ENCODE peak calls at places on chromosome 7, in eight cellular contexts. One of them, this sample, is unnamed.

GRCh38 chr7:85719981-85720963 is 533.4 kb upstream of the SEMA3D start:
- DNase-seq in GM13976: no peak
- DNase-seq in choroid plexus epithelial cell: peak
- DNase-seq in activated CD4-positive, alpha-beta T cell treated with anti-CD3 and anti-CD28 coated beads, Interleukin-2, amount 50 U/mL, for 1 hour: no peak
- DNase-seq in stimulated activated CD4-positive, alpha-beta T cell treated with anti-CD3 and anti-CD28 coated beads, Interleukin-2, amount 100 ng/mL, for 48 hours: no peak
- DNase-seq in activated naive CD4-positive, alpha-beta T cell: no peak
- DNase-seq in GM23338: peak
- DNase-seq in cardiac septum: no peak
- DNase-seq in this sample: peak

GRCh38 chr7:134744569-134744968 is 34.9 kb upstream of the CALD1 start:
- DNase-seq in activated naive CD4-positive, alpha-beta T cell: no peak
- DNase-seq in GM23338: peak
- DNase-seq in choroid plexus epithelial cell: no peak
- DNase-seq in activated CD4-positive, alpha-beta T cell treated with anti-CD3 and anti-CD28 coated beads, Interleukin-2, amount 50 U/mL, for 1 hour: no peak
- DNase-seq in cardiac septum: no peak
- DNase-seq in stimulated activated CD4-positive, alpha-beta T cell treated with anti-CD3 and anti-CD28 coated beads, Interleukin-2, amount 100 ng/mL, for 48 hours: no peak
- DNase-seq in GM13976: no peak
- DNase-seq in this sample: no peak

GRCh38 chr7:32892521-32893224 is 1.1 kb upstream of the KBTBD2 start:
- DNase-seq in GM23338: peak
- DNase-seq in activated CD4-positive, alpha-beta T cell treated with anti-CD3 and anti-CD28 coated beads, Interleukin-2, amount 50 U/mL, for 1 hour: peak
- DNase-seq in activated naive CD4-positive, alpha-beta T cell: peak
- DNase-seq in stimulated activated CD4-positive, alpha-beta T cell treated with anti-CD3 and anti-CD28 coated beads, Interleukin-2, amount 100 ng/mL, for 48 hours: peak
- DNase-seq in cardiac septum: peak
- DNase-seq in choroid plexus epithelial cell: peak
- DNase-seq in GM13976: peak
- DNase-seq in this sample: no peak

GRCh38 chr7:25358831-25359350 is 130.6 kb upstream of the NPVF start:
- DNase-seq in cardiac septum: no peak
- DNase-seq in activated CD4-positive, alpha-beta T cell treated with anti-CD3 and anti-CD28 coated beads, Interleukin-2, amount 50 U/mL, for 1 hour: no peak
- DNase-seq in choroid plexus epithelial cell: no peak
- DNase-seq in GM13976: no peak
- DNase-seq in GM23338: no peak
- DNase-seq in activated naive CD4-positive, alpha-beta T cell: no peak
- DNase-seq in stimulated activated CD4-positive, alpha-beta T cell treated with anti-CD3 and anti-CD28 coated beads, Interleukin-2, amount 100 ng/mL, for 48 hours: no peak
- DNase-seq in this sample: no peak

GRCh38 chr7:25392571-25393338 is 164.5 kb upstream of the NPVF start:
- DNase-seq in activated CD4-positive, alpha-beta T cell treated with anti-CD3 and anti-CD28 coated beads, Interleukin-2, amount 50 U/mL, for 1 hour: no peak
- DNase-seq in GM13976: no peak
- DNase-seq in activated naive CD4-positive, alpha-beta T cell: no peak
- DNase-seq in choroid plexus epithelial cell: no peak
- DNase-seq in stimulated activated CD4-positive, alpha-beta T cell treated with anti-CD3 and anti-CD28 coated beads, Interleukin-2, amount 100 ng/mL, for 48 hours: no peak
- DNase-seq in cardiac septum: no peak
- DNase-seq in GM23338: peak
- DNase-seq in this sample: no peak

GRCh38 chr7:30674420-30674819 is 7.8 kb downstream of the CRHR2 start:
- DNase-seq in stimulated activated CD4-positive, alpha-beta T cell treated with anti-CD3 and anti-CD28 coated beads, Interleukin-2, amount 100 ng/mL, for 48 hours: no peak
- DNase-seq in activated naive CD4-positive, alpha-beta T cell: no peak
- DNase-seq in choroid plexus epithelial cell: no peak
- DNase-seq in GM23338: no peak
- DNase-seq in cardiac septum: no peak
- DNase-seq in GM13976: no peak
- DNase-seq in activated CD4-positive, alpha-beta T cell treated with anti-CD3 and anti-CD28 coated beads, Interleukin-2, amount 50 U/mL, for 1 hour: no peak
- DNase-seq in this sample: no peak

GRCh38 chr7:28998110-28998509 is 40.0 kb upstream of the TRIL start:
- DNase-seq in activated naive CD4-positive, alpha-beta T cell: no peak
- DNase-seq in GM23338: no peak
- DNase-seq in stimulated activated CD4-positive, alpha-beta T cell treated with anti-CD3 and anti-CD28 coated beads, Interleukin-2, amount 100 ng/mL, for 48 hours: no peak
- DNase-seq in cardiac septum: no peak
- DNase-seq in activated CD4-positive, alpha-beta T cell treated with anti-CD3 and anti-CD28 coated beads, Interleukin-2, amount 50 U/mL, for 1 hour: no peak
- DNase-seq in GM13976: no peak
- DNase-seq in choroid plexus epithelial cell: no peak
- DNase-seq in this sample: no peak

GRCh38 chr7:27602766-27603165 is 59.9 kb downstream of the HIBADH start:
- DNase-seq in cardiac septum: no peak
- DNase-seq in activated naive CD4-positive, alpha-beta T cell: no peak
- DNase-seq in stimulated activated CD4-positive, alpha-beta T cell treated with anti-CD3 and anti-CD28 coated beads, Interleukin-2, amount 100 ng/mL, for 48 hours: no peak
- DNase-seq in GM13976: no peak
- DNase-seq in activated CD4-positive, alpha-beta T cell treated with anti-CD3 and anti-CD28 coated beads, Interleukin-2, amount 50 U/mL, for 1 hour: no peak
- DNase-seq in GM23338: peak
- DNase-seq in choroid plexus epithelial cell: no peak
- DNase-seq in this sample: no peak

GRCh38 chr7:150356265-150356897 is 12.2 kb upstream of the REPIN1 start:
- DNase-seq in activated CD4-positive, alpha-beta T cell treated with anti-CD3 and anti-CD28 coated beads, Interleukin-2, amount 50 U/mL, for 1 hour: no peak
- DNase-seq in activated naive CD4-positive, alpha-beta T cell: no peak
- DNase-seq in stimulated activated CD4-positive, alpha-beta T cell treated with anti-CD3 and anti-CD28 coated beads, Interleukin-2, amount 100 ng/mL, for 48 hours: no peak
- DNase-seq in GM13976: peak
- DNase-seq in cardiac septum: no peak
- DNase-seq in choroid plexus epithelial cell: peak
- DNase-seq in GM23338: peak
- DNase-seq in this sample: no peak

GRCh38 chr7:101137651-101138148 is 10.8 kb downstream of the SERPINE1 start:
- DNase-seq in choroid plexus epithelial cell: no peak
- DNase-seq in GM23338: no peak
- DNase-seq in activated CD4-positive, alpha-beta T cell treated with anti-CD3 and anti-CD28 coated beads, Interleukin-2, amount 50 U/mL, for 1 hour: no peak
- DNase-seq in cardiac septum: no peak
- DNase-seq in activated naive CD4-positive, alpha-beta T cell: no peak
- DNase-seq in stimulated activated CD4-positive, alpha-beta T cell treated with anti-CD3 and anti-CD28 coated beads, Interleukin-2, amount 100 ng/mL, for 48 hours: no peak
- DNase-seq in GM13976: no peak
- DNase-seq in this sample: no peak

GRCh38 chr7:139598642-139599041 is 75.2 kb downstream of the CLEC2L start:
- DNase-seq in activated naive CD4-positive, alpha-beta T cell: no peak
- DNase-seq in stimulated activated CD4-positive, alpha-beta T cell treated with anti-CD3 and anti-CD28 coated beads, Interleukin-2, amount 100 ng/mL, for 48 hours: no peak
- DNase-seq in GM13976: no peak
- DNase-seq in cardiac septum: no peak
- DNase-seq in choroid plexus epithelial cell: no peak
- DNase-seq in GM23338: no peak
- DNase-seq in activated CD4-positive, alpha-beta T cell treated with anti-CD3 and anti-CD28 coated beads, Interleukin-2, amount 50 U/mL, for 1 hour: no peak
- DNase-seq in this sample: no peak

GRCh38 chr7:145216876-145217275 is 381.0 kb upstream of the TPK1 start:
- DNase-seq in cardiac septum: no peak
- DNase-seq in GM23338: no peak
- DNase-seq in choroid plexus epithelial cell: peak
- DNase-seq in stimulated activated CD4-positive, alpha-beta T cell treated with anti-CD3 and anti-CD28 coated beads, Interleukin-2, amount 100 ng/mL, for 48 hours: no peak
- DNase-seq in activated naive CD4-positive, alpha-beta T cell: no peak
- DNase-seq in GM13976: no peak
- DNase-seq in activated CD4-positive, alpha-beta T cell treated with anti-CD3 and anti-CD28 coated beads, Interleukin-2, amount 50 U/mL, for 1 hour: no peak
- DNase-seq in this sample: no peak

GRCh38 chr7:135650831-135651573 is 11.3 kb upstream of the STMP1 start:
- DNase-seq in choroid plexus epithelial cell: peak
- DNase-seq in cardiac septum: no peak
- DNase-seq in activated naive CD4-positive, alpha-beta T cell: no peak
- DNase-seq in GM23338: no peak
- DNase-seq in activated CD4-positive, alpha-beta T cell treated with anti-CD3 and anti-CD28 coated beads, Interleukin-2, amount 50 U/mL, for 1 hour: no peak
- DNase-seq in GM13976: no peak
- DNase-seq in stimulated activated CD4-positive, alpha-beta T cell treated with anti-CD3 and anti-CD28 coated beads, Interleukin-2, amount 100 ng/mL, for 48 hours: no peak
- DNase-seq in this sample: peak

GRCh38 chr7:28840515-28841125 is 117.5 kb downstream of the TRIL start:
- DNase-seq in cardiac septum: no peak
- DNase-seq in GM23338: peak
- DNase-seq in GM13976: peak
- DNase-seq in choroid plexus epithelial cell: peak
- DNase-seq in activated CD4-positive, alpha-beta T cell treated with anti-CD3 and anti-CD28 coated beads, Interleukin-2, amount 50 U/mL, for 1 hour: no peak
- DNase-seq in activated naive CD4-positive, alpha-beta T cell: no peak
- DNase-seq in stimulated activated CD4-positive, alpha-beta T cell treated with anti-CD3 and anti-CD28 coated beads, Interleukin-2, amount 100 ng/mL, for 48 hours: no peak
- DNase-seq in this sample: no peak

GRCh38 chr7:81301815-81302214 is 383.0 kb upstream of the SEMA3C start:
- DNase-seq in activated CD4-positive, alpha-beta T cell treated with anti-CD3 and anti-CD28 coated beads, Interleukin-2, amount 50 U/mL, for 1 hour: no peak
- DNase-seq in GM23338: no peak
- DNase-seq in stimulated activated CD4-positive, alpha-beta T cell treated with anti-CD3 and anti-CD28 coated beads, Interleukin-2, amount 100 ng/mL, for 48 hours: no peak
- DNase-seq in cardiac septum: no peak
- DNase-seq in activated naive CD4-positive, alpha-beta T cell: no peak
- DNase-seq in choroid plexus epithelial cell: no peak
- DNase-seq in GM13976: no peak
- DNase-seq in this sample: no peak

GRCh38 chr7:70556761-70557160 is 575.2 kb upstream of the GALNT17 start:
- DNase-seq in activated CD4-positive, alpha-beta T cell treated with anti-CD3 and anti-CD28 coated beads, Interleukin-2, amount 50 U/mL, for 1 hour: no peak
- DNase-seq in choroid plexus epithelial cell: no peak
- DNase-seq in activated naive CD4-positive, alpha-beta T cell: no peak
- DNase-seq in GM23338: no peak
- DNase-seq in stimulated activated CD4-positive, alpha-beta T cell treated with anti-CD3 and anti-CD28 coated beads, Interleukin-2, amount 100 ng/mL, for 48 hours: no peak
- DNase-seq in cardiac septum: no peak
- DNase-seq in GM13976: no peak
- DNase-seq in this sample: no peak

GRCh38 chr7:24406818-24407226 is 122.8 kb downstream of the NPY start:
- DNase-seq in GM23338: peak
- DNase-seq in choroid plexus epithelial cell: no peak
- DNase-seq in activated naive CD4-positive, alpha-beta T cell: no peak
- DNase-seq in activated CD4-positive, alpha-beta T cell treated with anti-CD3 and anti-CD28 coated beads, Interleukin-2, amount 50 U/mL, for 1 hour: no peak
- DNase-seq in cardiac septum: no peak
- DNase-seq in GM13976: no peak
- DNase-seq in stimulated activated CD4-positive, alpha-beta T cell treated with anti-CD3 and anti-CD28 coated beads, Interleukin-2, amount 100 ng/mL, for 48 hours: no peak
- DNase-seq in this sample: no peak

GRCh38 chr7:13077466-13077865 is 390.0 kb downstream of the ARL4A start:
- DNase-seq in cardiac septum: no peak
- DNase-seq in GM13976: no peak
- DNase-seq in stimulated activated CD4-positive, alpha-beta T cell treated with anti-CD3 and anti-CD28 coated beads, Interleukin-2, amount 100 ng/mL, for 48 hours: no peak
- DNase-seq in choroid plexus epithelial cell: peak
- DNase-seq in GM23338: no peak
- DNase-seq in activated CD4-positive, alpha-beta T cell treated with anti-CD3 and anti-CD28 coated beads, Interleukin-2, amount 50 U/mL, for 1 hour: no peak
- DNase-seq in activated naive CD4-positive, alpha-beta T cell: no peak
- DNase-seq in this sample: no peak

GRCh38 chr7:128431221-128431620 is 21.4 kb upstream of the IMPDH1 start:
- DNase-seq in cardiac septum: no peak
- DNase-seq in activated CD4-positive, alpha-beta T cell treated with anti-CD3 and anti-CD28 coated beads, Interleukin-2, amount 50 U/mL, for 1 hour: no peak
- DNase-seq in activated naive CD4-positive, alpha-beta T cell: no peak
- DNase-seq in stimulated activated CD4-positive, alpha-beta T cell treated with anti-CD3 and anti-CD28 coated beads, Interleukin-2, amount 100 ng/mL, for 48 hours: no peak
- DNase-seq in GM13976: no peak
- DNase-seq in GM23338: peak
- DNase-seq in choroid plexus epithelial cell: peak
- DNase-seq in this sample: no peak

GRCh38 chr7:38186593-38187314 is 8.7 kb downstream of the STARD3NL start:
- DNase-seq in activated CD4-positive, alpha-beta T cell treated with anti-CD3 and anti-CD28 coated beads, Interleukin-2, amount 50 U/mL, for 1 hour: no peak
- DNase-seq in GM23338: no peak
- DNase-seq in stimulated activated CD4-positive, alpha-beta T cell treated with anti-CD3 and anti-CD28 coated beads, Interleukin-2, amount 100 ng/mL, for 48 hours: no peak
- DNase-seq in GM13976: no peak
- DNase-seq in choroid plexus epithelial cell: peak
- DNase-seq in activated naive CD4-positive, alpha-beta T cell: no peak
- DNase-seq in cardiac septum: no peak
- DNase-seq in this sample: peak

GRCh38 chr7:35848728-35849127 is 47.9 kb downstream of the SEPTIN7 start:
- DNase-seq in stimulated activated CD4-positive, alpha-beta T cell treated with anti-CD3 and anti-CD28 coated beads, Interleukin-2, amount 100 ng/mL, for 48 hours: no peak
- DNase-seq in cardiac septum: no peak
- DNase-seq in choroid plexus epithelial cell: peak
- DNase-seq in GM23338: no peak
- DNase-seq in activated naive CD4-positive, alpha-beta T cell: no peak
- DNase-seq in activated CD4-positive, alpha-beta T cell treated with anti-CD3 and anti-CD28 coated beads, Interleukin-2, amount 50 U/mL, for 1 hour: no peak
- DNase-seq in GM13976: no peak
- DNase-seq in this sample: no peak

GRCh38 chr7:95264225-95264927 is 60.0 kb downstream of the PON1 start:
- DNase-seq in activated CD4-positive, alpha-beta T cell treated with anti-CD3 and anti-CD28 coated beads, Interleukin-2, amount 50 U/mL, for 1 hour: no peak
- DNase-seq in stimulated activated CD4-positive, alpha-beta T cell treated with anti-CD3 and anti-CD28 coated beads, Interleukin-2, amount 100 ng/mL, for 48 hours: no peak
- DNase-seq in GM13976: no peak
- DNase-seq in activated naive CD4-positive, alpha-beta T cell: no peak
- DNase-seq in cardiac septum: no peak
- DNase-seq in choroid plexus epithelial cell: peak
- DNase-seq in GM23338: no peak
- DNase-seq in this sample: peak

This sample was measured in skeletal muscle cell.